ENCODE peak calls at places on chromosome 6, in ten cellular contexts. A, T, Y, H, G, N, I, P, C and J are unnamed samples.

GRCh38 chr6:30819287-30819917 is 64.9 kb upstream of the DDR1 start:
- DNase-seq in A (no peak), T (no peak), Y (no peak), H (no peak), G (no peak), N (no peak), I (no peak), P (peak), C (no peak), J (no peak)

GRCh38 chr6:32852844-32853540 is 512 bp downstream of the TAP1 start:
- DNase-seq in A (peak), T (peak), Y (peak), H (peak), G (peak), N (peak), I (peak), P (peak), C (no peak), J (peak)

GRCh38 chr6:44653761-44654218 is 266.3 kb downstream of the CDC5L start:
- DNase-seq in A (no peak), T (no peak), Y (no peak), H (no peak), G (no peak), N (no peak), I (no peak), P (no peak), C (no peak), J (no peak)

GRCh38 chr6:43990275-43990626 is 137.0 kb downstream of the MRPL14 start:
- DNase-seq in A (no peak), T (peak), Y (no peak), H (no peak), G (peak), N (no peak), I (no peak), P (no peak), C (no peak), J (no peak)

GRCh38 chr6:20483902-20484497 is 50.3 kb upstream of the CDKAL1 start:
- DNase-seq in A (no peak), T (no peak), Y (peak), H (peak), G (no peak), N (no peak), I (peak), P (no peak), C (no peak), J (no peak)

GRCh38 chr6:5556011-5556410 is 294.7 kb downstream of the FARS2 start:
- DNase-seq in A (no peak), T (no peak), Y (peak), H (no peak), G (no peak), N (no peak), I (no peak), P (no peak), C (no peak), J (no peak)

GRCh38 chr6:30884521-30885480 is 482 bp downstream of the DDR1 start:
- DNase-seq in A (peak), T (peak), Y (peak), H (no peak), G (no peak), N (peak), I (peak), P (peak), C (no peak), J (no peak)

GRCh38 chr6:125201961-125202729 is 48.6 kb downstream of the TPD52L1 start:
- DNase-seq in A (no peak), T (peak), Y (peak), H (peak), G (no peak), N (no peak), I (peak), P (peak), C (no peak), J (no peak)

GRCh38 chr6:158763440-158764187 is 55.6 kb downstream of the EZR start:
- DNase-seq in A (no peak), T (no peak), Y (no peak), H (no peak), G (no peak), N (peak), I (no peak), P (no peak), C (no peak), J (no peak)

GRCh38 chr6:47648031-47648430 is 50.3 kb upstream of the ADGRF4 start:
- DNase-seq in A (no peak), T (no peak), Y (no peak), H (no peak), G (no peak), N (no peak), I (no peak), P (no peak), C (no peak), J (no peak)

GRCh38 chr6:78436335-78436734 is 431.0 kb upstream of the IRAK1BP1 start:
- DNase-seq in A (no peak), T (no peak), Y (peak), H (no peak), G (no peak), N (no peak), I (peak), P (peak), C (no peak), J (no peak)

GRCh38 chr6:25329982-25330381 is 50.8 kb downstream of the CARMIL1 start:
- DNase-seq in A (no peak), T (no peak), Y (no peak), H (no peak), G (no peak), N (no peak), I (no peak), P (peak), C (no peak), J (no peak)

GRCh38 chr6:139839506-139840156 is 465.2 kb upstream of the CITED2 start:
- DNase-seq in A (no peak), T (peak), Y (peak), H (peak), G (peak), N (no peak), I (no peak), P (no peak), C (no peak), J (no peak)

GRCh38 chr6:29632789-29633531 is at the start of gene GABBR1:
- DNase-seq in A (peak), T (peak), Y (peak), H (peak), G (peak), N (peak), I (peak), P (peak), C (peak), J (peak)

GRCh38 chr6:122381494-122382083 is 17.9 kb upstream of the HSF2 start:
- DNase-seq in A (no peak), T (peak), Y (peak), H (peak), G (peak), N (no peak), I (peak), P (peak), C (peak), J (no peak)

GRCh38 chr6:15148356-15149058 is 97.4 kb upstream of the JARID2 start:
- DNase-seq in A (no peak), T (no peak), Y (peak), H (no peak), G (no peak), N (no peak), I (peak), P (peak), C (no peak), J (no peak)

GRCh38 chr6:98840385-98840784 is 6.0 kb downstream of the POU3F2 start:
- DNase-seq in A (no peak), T (no peak), Y (no peak), H (no peak), G (no peak), N (no peak), I (no peak), P (no peak), C (no peak), J (no peak)

GRCh38 chr6:42068872-42069522 is 18.7 kb downstream of the TAF8 start:
- DNase-seq in A (no peak), T (no peak), Y (no peak), H (no peak), G (no peak), N (no peak), I (no peak), P (no peak), C (no peak), J (no peak)
- TF ChIP-seq CTCF in A (peak), T (no peak), Y (no peak), H (no peak), G (peak), N (no peak), I (no peak), P (no peak), C (no peak), J (no peak)

DNA sequence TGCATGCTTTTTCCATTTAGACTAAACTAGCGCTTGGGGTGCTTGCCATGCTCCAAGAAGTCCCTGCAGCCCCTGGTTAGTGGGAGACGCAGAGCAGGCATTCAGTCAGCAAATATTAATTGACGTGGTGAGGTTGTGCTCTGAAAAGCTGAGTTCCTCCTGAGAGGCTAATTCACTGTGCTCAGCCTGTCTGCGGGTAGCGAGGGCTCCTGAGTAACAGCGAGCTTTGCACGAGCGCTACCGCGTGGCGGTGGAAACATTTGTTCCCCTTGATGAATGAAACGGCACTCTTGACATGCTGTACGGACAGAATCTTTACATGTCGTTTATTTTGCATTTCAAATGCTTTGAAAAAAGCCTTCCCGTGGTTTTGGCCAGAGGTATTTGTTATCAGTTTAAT is 170.6 kb upstream of the AGPAT4 start:
- DNase-seq in A (peak), T (peak), Y (no peak), H (no peak), G (peak), N (no peak), I (no peak), P (peak), C (no peak), J (no peak)
- TF ChIP-seq CTCF in A (no peak), T (peak), Y (no peak), H (peak), G (no peak), N (no peak), I (no peak), P (peak), C (no peak), J (no peak)

GRCh38 chr6:167119680-167120556 is 3.0 kb upstream of the CCR6 start:
- DNase-seq in A (no peak), T (no peak), Y (no peak), H (no peak), G (no peak), N (no peak), I (no peak), P (no peak), C (no peak), J (no peak)
- TF ChIP-seq CTCF in A (peak), T (no peak), Y (no peak), H (no peak), G (no peak), N (no peak), I (peak), P (no peak), C (no peak), J (no peak)

GRCh38 chr6:145042559-145042958 is 692.8 kb downstream of the EPM2A start:
- DNase-seq in A (peak), T (no peak), Y (no peak), H (no peak), G (no peak), N (no peak), I (no peak), P (no peak), C (no peak), J (no peak)
- TF ChIP-seq CTCF in A (peak), T (no peak), Y (peak), H (no peak), G (no peak), N (no peak), I (peak), P (peak), C (no peak), J (no peak)

DNA sequence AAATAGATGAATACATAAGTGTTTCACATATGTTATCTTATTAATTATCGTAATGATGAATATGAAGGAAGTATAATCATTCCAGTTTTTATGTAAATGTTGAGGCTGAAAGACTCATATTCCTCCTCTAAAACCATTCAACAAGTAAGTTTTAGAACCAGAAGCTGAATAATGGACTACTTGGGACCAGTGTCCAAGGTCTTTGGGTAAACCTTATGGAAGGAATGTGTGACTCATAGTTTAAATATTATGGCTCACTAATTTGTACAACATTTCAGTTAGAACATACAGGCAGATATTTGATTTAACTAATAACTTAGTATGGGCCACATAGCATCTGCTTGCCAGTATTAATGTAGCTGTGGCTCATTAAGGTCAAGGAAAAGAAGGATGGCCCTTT is 209.6 kb downstream of the TFAP2B start:
- DNase-seq in A (no peak), T (no peak), Y (no peak), H (no peak), G (no peak), N (no peak), I (no peak), P (peak), C (no peak), J (no peak)
- TF ChIP-seq CTCF in A (no peak), T (no peak), Y (no peak), H (no peak), G (no peak), N (no peak), I (no peak), P (no peak), C (no peak), J (no peak)

DNA sequence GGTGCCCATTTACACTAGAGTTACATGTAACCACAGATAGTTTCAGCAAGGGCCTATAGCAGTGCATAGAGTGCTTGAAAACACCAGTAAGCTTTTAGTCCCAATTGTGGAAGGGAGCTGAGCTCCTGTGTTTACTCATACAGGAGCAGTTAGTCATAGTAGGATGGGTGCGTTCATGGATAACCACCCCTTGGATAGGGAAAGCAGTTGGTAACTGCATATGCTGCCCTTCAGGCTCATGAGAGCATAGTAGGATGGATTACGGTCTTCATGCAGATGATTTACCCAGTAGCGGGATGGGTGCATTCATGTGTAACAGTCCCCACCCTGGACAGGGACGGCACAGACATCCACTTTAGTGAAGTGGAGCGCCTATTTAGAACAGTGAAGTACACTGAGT is 45.1 kb downstream of the OR2B6 start:
- DNase-seq in A (no peak), T (no peak), Y (no peak), H (no peak), G (no peak), N (no peak), I (no peak), P (peak), C (no peak), J (no peak)
- TF ChIP-seq CTCF in A (no peak), T (no peak), Y (no peak), H (no peak), G (no peak), N (no peak), I (no peak), P (no peak), C (no peak), J (no peak)

GRCh38 chr6:41440958-41441357 is 105.2 kb upstream of the FOXP4 start:
- DNase-seq in A (no peak), T (no peak), Y (no peak), H (no peak), G (no peak), N (no peak), I (no peak), P (no peak), C (no peak), J (no peak)

GRCh38 chr6:41443616-41444525 is 102.3 kb upstream of the FOXP4 start:
- DNase-seq in A (peak), T (peak), Y (peak), H (no peak), G (peak), N (no peak), I (peak), P (no peak), C (no peak), J (no peak)

GRCh38 chr6:41445268-41445667 is 100.9 kb upstream of the FOXP4 start:
- DNase-seq in A (no peak), T (no peak), Y (peak), H (no peak), G (no peak), N (no peak), I (peak), P (no peak), C (no peak), J (no peak)

GRCh38 chr6:41441598-41442205 is 104.5 kb upstream of the FOXP4 start:
- DNase-seq in A (no peak), T (no peak), Y (no peak), H (no peak), G (no peak), N (no peak), I (no peak), P (no peak), C (no peak), J (no peak)

DNA sequence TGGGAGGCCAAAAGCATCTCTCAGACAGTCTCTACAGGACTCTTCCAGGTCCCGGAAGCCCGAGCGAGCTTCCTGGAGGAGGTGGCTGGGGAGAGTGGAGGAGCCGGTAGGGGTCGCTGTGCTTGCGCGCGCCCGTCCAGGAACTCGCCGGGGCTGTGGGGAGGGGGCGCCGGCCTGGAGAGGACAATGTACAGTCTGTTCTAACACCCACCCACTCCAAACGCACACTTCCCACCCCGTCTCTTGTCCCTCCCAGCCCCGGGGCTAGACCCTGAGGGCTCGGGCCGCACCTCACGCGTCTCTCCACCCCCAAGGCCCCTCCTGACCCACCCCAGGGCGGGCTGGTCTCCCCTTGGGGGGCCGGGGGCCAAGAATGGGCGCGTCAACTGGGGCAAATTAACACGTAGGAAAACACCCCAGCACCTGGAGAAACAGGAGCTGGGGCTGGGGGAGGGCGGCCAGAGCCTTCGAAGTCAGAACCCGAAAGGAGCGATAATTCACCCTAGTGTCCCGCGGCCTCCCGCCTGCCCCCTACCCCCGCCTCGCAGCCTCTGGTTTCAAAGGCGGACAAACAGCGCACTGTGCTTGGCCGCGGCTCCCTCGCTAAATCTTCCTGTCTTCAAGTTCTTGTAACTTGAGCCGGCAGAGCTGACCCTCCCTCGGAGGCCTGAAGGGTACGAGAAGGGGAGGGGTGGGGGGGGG is 103.2 kb upstream of the FOXP4 start:
- DNase-seq in A (peak), T (peak), Y (peak), H (peak), G (peak), N (peak), I (no peak), P (no peak), C (peak), J (no peak)
- TF ChIP-seq CTCF in A (peak), T (peak), Y (peak), H (peak), G (peak), N (no peak), I (peak), P (peak), C (peak), J (peak)

DNA sequence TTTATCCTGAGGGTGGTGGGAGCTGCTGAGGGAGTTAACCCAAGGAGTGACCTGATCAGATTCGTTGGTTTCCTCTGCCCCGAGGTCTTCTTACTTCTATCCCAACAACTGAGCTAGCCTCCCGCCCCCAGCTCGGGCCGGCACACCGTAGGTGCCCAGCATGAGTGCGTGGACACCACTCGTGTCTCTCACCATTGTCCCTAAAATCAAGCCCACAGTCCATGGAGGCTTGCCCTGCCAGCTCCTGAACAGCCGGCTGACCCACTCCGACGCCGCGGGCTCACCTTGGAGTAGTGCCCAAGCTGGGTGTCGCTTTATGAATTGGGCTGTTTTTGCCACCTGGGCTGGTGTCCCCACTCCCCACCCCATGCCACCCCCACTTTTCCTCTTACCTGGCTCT is 59.0 kb upstream of the CCDC167 start:
- DNase-seq in A (no peak), T (no peak), Y (no peak), H (no peak), G (no peak), N (peak), I (no peak), P (no peak), C (no peak), J (no peak)
- TF ChIP-seq CTCF in A (no peak), T (no peak), Y (no peak), H (no peak), G (no peak), N (no peak), I (no peak), P (no peak), C (no peak), J (no peak)

GRCh38 chr6:88157106-88157505 is 9.0 kb downstream of the CNR1 start:
- DNase-seq in A (no peak), T (no peak), Y (no peak), H (no peak), G (no peak), N (no peak), I (no peak), P (no peak), C (no peak), J (no peak)
- TF ChIP-seq CTCF in A (peak), T (no peak), Y (no peak), H (no peak), G (no peak), N (no peak), I (peak), P (no peak), C (peak), J (no peak)